ENCODE peak calls at places on chromosomes 16 and 17, in six cellular contexts. L is gastrocnemius medialis; O is CD8-positive, alpha-beta T cell; J is GM23338; T is fibroblast of pulmonary artery; H is GM10248. V is an unnamed sample.

GRCh38 chr17:78127888-78128615 is 503 bp downstream of the TMC6 start:
- DNase-seq in L (no peak), O (no peak), J (peak), T (no peak), H (no peak), V (no peak)

GRCh38 chr16:81767987-81768592 is 11.0 kb upstream of the PLCG2 start:
- DNase-seq in L (no peak), O (no peak), J (no peak), T (no peak), H (no peak), V (no peak)

GRCh38 chr17:32495347-32496253 is 8.8 kb downstream of the CDK5R1 start:
- DNase-seq in L (peak), O (peak), J (no peak), T (peak), H (no peak), V (peak)

GRCh38 chr16:51666074-51666473 is 515.0 kb upstream of the SALL1 start:
- DNase-seq in L (no peak), O (no peak), J (no peak), T (no peak), H (no peak), V (no peak)

GRCh38 chr16:73014768-73015167 is 33.2 kb downstream of the ZFHX3 start:
- DNase-seq in L (no peak), O (no peak), J (no peak), T (no peak), H (no peak), V (no peak)

GRCh38 chr17:13813347-13814240 is 211.9 kb upstream of the HS3ST3A1 start:
- DNase-seq in L (no peak), O (no peak), J (peak), T (peak), H (no peak), V (no peak)

GRCh38 chr17:5220074-5220473 is 14.6 kb downstream of the SCIMP start:
- DNase-seq in L (no peak), O (no peak), J (no peak), T (no peak), H (no peak), V (no peak)

GRCh38 chr16:85668676-85669424 is 19.9 kb downstream of the GINS2 start:
- DNase-seq in L (no peak), O (no peak), J (no peak), T (no peak), H (no peak), V (no peak)

GRCh38 chr16:49165025-49165424 is 116.6 kb downstream of the CBLN1 start:
- DNase-seq in L (no peak), O (no peak), J (no peak), T (no peak), H (no peak), V (no peak)

GRCh38 chr16:45454-45853 is 8.0 kb downstream of the POLR3K start:
- DNase-seq in L (no peak), O (no peak), J (no peak), T (no peak), H (no peak), V (no peak)

GRCh38 chr17:78709688-78710290 is 72.3 kb downstream of the CYTH1 start:
- DNase-seq in L (no peak), O (no peak), J (no peak), T (no peak), H (no peak), V (no peak)

GRCh38 chr16:23280483-23280967 is 21.6 kb upstream of the SCNN1B start:
- DNase-seq in L (no peak), O (no peak), J (no peak), T (no peak), H (no peak), V (no peak)

GRCh38 chr16:1706386-1707192 is 594 bp downstream of the MAPK8IP3 start:
- DNase-seq in L (peak), O (peak), J (peak), T (peak), H (peak), V (no peak)

GRCh38 chr16:22007509-22008214 is at the start of gene MOSMO:
- DNase-seq in L (peak), O (peak), J (peak), T (peak), H (peak), V (peak)

GRCh38 chr17:7468290-7468689 is 11.1 kb downstream of the ZBTB4 start:
- DNase-seq in L (no peak), O (no peak), J (no peak), T (no peak), H (no peak), V (no peak)
- TF ChIP-seq CTCF in L (no peak), O (no peak), J (no peak), T (no peak), H (no peak), V (no peak)

GRCh38 chr16:15141586-15141985 is 47.5 kb upstream of the RRN3 start:
- DNase-seq in L (no peak), O (no peak), J (no peak), T (no peak), H (no peak), V (no peak)
- TF ChIP-seq CTCF in L (no peak), O (no peak), J (no peak), T (no peak), H (no peak), V (no peak)

GRCh38 chr16:88839026-88839529 is 17.7 kb downstream of the GALNS start:
- DNase-seq in L (no peak), O (no peak), J (no peak), T (no peak), H (no peak), V (no peak)
- TF ChIP-seq CTCF in L (no peak), O (no peak), J (peak), T (no peak), H (no peak), V (no peak)

GRCh38 chr16:89907055-89907814 is 11.4 kb upstream of the MC1R start:
- DNase-seq in L (no peak), O (no peak), J (no peak), T (no peak), H (no peak), V (no peak)

GRCh38 chr16:89908236-89908635 is 10.4 kb upstream of the MC1R start:
- DNase-seq in L (no peak), O (no peak), J (no peak), T (no peak), H (no peak), V (no peak)

GRCh38 chr16:89905511-89906140 is 13.0 kb upstream of the MC1R start:
- DNase-seq in L (no peak), O (no peak), J (no peak), T (no peak), H (no peak), V (peak)

GRCh38 chr16:89904606-89905510 is 13.8 kb upstream of the MC1R start:
- DNase-seq in L (no peak), O (no peak), J (no peak), T (no peak), H (no peak), V (no peak)

DNA sequence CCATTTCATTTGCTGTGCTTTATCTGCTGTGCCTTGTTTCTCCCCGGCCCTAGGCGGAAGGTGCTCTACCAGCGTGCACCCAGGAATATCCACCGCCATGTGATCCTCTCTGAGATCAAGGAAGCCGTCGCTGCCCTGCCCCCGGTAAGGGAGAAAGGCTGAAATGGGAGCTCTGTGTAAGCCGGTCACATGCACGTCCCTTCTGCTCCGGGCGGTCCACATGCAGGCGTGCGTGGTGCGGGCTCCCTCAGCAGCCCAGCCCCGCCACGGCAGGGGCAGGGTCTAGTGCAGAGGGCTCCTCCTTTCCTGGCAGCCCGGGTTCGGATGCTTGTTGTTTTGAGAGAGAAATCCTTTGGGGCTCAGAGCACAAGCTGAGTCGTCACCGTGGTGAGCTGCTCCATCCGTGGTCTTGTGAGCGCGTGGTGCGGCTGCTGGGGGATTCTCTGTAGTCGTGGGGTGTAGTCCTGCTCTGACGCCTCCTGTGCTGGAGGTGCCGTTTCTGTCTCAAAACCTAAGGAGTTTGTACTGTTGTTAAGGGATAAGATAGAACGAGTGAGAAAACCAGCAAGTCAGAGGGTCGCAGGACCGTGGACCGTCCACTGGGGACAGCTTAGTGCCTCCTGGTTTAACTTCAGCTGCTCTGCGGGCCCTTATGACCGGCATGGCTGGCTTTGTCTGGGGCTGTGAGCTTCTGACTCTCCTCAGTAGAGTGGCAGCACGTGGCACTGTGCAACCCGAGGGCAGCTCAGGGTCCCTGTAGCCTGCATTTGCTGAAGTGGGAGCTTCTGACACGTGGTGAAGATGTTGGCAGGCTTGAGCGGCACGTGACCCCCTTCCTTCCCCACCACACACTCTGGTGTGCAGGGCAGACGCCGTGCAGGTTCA is 12.3 kb upstream of the MC1R start:
- DNase-seq in L (no peak), O (no peak), J (no peak), T (no peak), H (no peak), V (no peak)
- TF ChIP-seq CTCF in L (no peak), O (no peak), J (no peak), T (no peak), H (no peak), V (no peak)

V was measured in fibroblast of mammary gland.